ENCODE peak calls at places on chromosomes 5 and 9, in six cellular contexts. One of them, this sample, is unnamed. For H3K4me1, the result is how much of the 10 kb centered on the place peaks cover.

GRCh38 chr5:168292783-168293696 is 1.6 kb downstream of the WWC1 start:
- DNase-seq in A549: no peak
- DNase-seq in CD8-positive, alpha-beta T cell: no peak
- DNase-seq in OCI-LY7: no peak
- DNase-seq in suprapubic skin: no peak
- DNase-seq in neural progenitor cell: no peak
- DNase-seq in this sample: no peak

GRCh38 chr5:98993512-98993911 is 64.7 kb upstream of the CHD1 start:
- DNase-seq in neural progenitor cell: peak
- DNase-seq in OCI-LY7: no peak
- DNase-seq in CD8-positive, alpha-beta T cell: no peak
- DNase-seq in suprapubic skin: no peak
- DNase-seq in A549: no peak
- DNase-seq in this sample: no peak

GRCh38 chr5:169107316-169107715 is 193.6 kb downstream of the SLIT3 start:
- DNase-seq in OCI-LY7: no peak
- DNase-seq in neural progenitor cell: no peak
- DNase-seq in CD8-positive, alpha-beta T cell: no peak
- DNase-seq in A549: no peak
- DNase-seq in suprapubic skin: no peak
- DNase-seq in this sample: no peak

GRCh38 chr9:102253099-102253498 is 514.7 kb upstream of the GRIN3A start:
- DNase-seq in neural progenitor cell: no peak
- DNase-seq in suprapubic skin: no peak
- DNase-seq in OCI-LY7: no peak
- DNase-seq in A549: no peak
- DNase-seq in CD8-positive, alpha-beta T cell: no peak
- DNase-seq in this sample: no peak

GRCh38 chr5:57891443-57891842 is 408.8 kb upstream of the ACTBL2 start:
- DNase-seq in suprapubic skin: no peak
- DNase-seq in A549: no peak
- DNase-seq in neural progenitor cell: no peak
- DNase-seq in CD8-positive, alpha-beta T cell: no peak
- DNase-seq in OCI-LY7: no peak
- DNase-seq in this sample: no peak

GRCh38 chr5:178551059-178551458 is 39.1 kb downstream of the COL23A1 start:
- DNase-seq in OCI-LY7: peak
- DNase-seq in CD8-positive, alpha-beta T cell: no peak
- DNase-seq in neural progenitor cell: no peak
- DNase-seq in suprapubic skin: no peak
- DNase-seq in A549: peak
- DNase-seq in this sample: no peak

GRCh38 chr9:116112236-116112635 is 41.4 kb upstream of the PAPPA start:
- DNase-seq in OCI-LY7: peak
- DNase-seq in CD8-positive, alpha-beta T cell: no peak
- DNase-seq in A549: no peak
- DNase-seq in suprapubic skin: no peak
- DNase-seq in neural progenitor cell: no peak
- DNase-seq in this sample: no peak

GRCh38 chr5:163912023-163912422 is 406.6 kb downstream of the MAT2B start:
- DNase-seq in suprapubic skin: no peak
- DNase-seq in OCI-LY7: no peak
- DNase-seq in A549: no peak
- DNase-seq in neural progenitor cell: no peak
- DNase-seq in CD8-positive, alpha-beta T cell: no peak
- DNase-seq in this sample: no peak

GRCh38 chr5:30693326-30693725 is 500.2 kb upstream of the CDH6 start:
- DNase-seq in OCI-LY7: no peak
- DNase-seq in CD8-positive, alpha-beta T cell: no peak
- DNase-seq in A549: no peak
- DNase-seq in neural progenitor cell: no peak
- DNase-seq in suprapubic skin: no peak
- DNase-seq in this sample: no peak

GRCh38 chr5:19855031-19855430 is 133.0 kb downstream of the CDH18 start:
- DNase-seq in OCI-LY7: no peak
- DNase-seq in A549: no peak
- DNase-seq in CD8-positive, alpha-beta T cell: no peak
- DNase-seq in suprapubic skin: no peak
- DNase-seq in neural progenitor cell: no peak
- DNase-seq in this sample: no peak

GRCh38 chr9:85067792-85068191 is 398.3 kb downstream of the NTRK2 start:
- DNase-seq in suprapubic skin: no peak
- DNase-seq in A549: no peak
- DNase-seq in CD8-positive, alpha-beta T cell: no peak
- DNase-seq in OCI-LY7: no peak
- DNase-seq in neural progenitor cell: no peak
- DNase-seq in this sample: no peak

GRCh38 chr5:62982348-62982747 is 403.7 kb downstream of the LRRC70 start:
- DNase-seq in CD8-positive, alpha-beta T cell: no peak
- DNase-seq in OCI-LY7: no peak
- DNase-seq in neural progenitor cell: peak
- DNase-seq in A549: no peak
- DNase-seq in suprapubic skin: no peak
- DNase-seq in this sample: no peak

GRCh38 chr9:128149001-128149701 is at the start of gene LCN2:
- DNase-seq in neural progenitor cell: no peak
- DNase-seq in suprapubic skin: peak
- DNase-seq in A549: peak
- DNase-seq in OCI-LY7: no peak
- DNase-seq in CD8-positive, alpha-beta T cell: no peak
- DNase-seq in this sample: no peak

GRCh38 chr5:66139313-66139712 is 4.8 kb upstream of the SREK1 start:
- DNase-seq in neural progenitor cell: no peak
- DNase-seq in A549: no peak
- DNase-seq in CD8-positive, alpha-beta T cell: no peak
- DNase-seq in suprapubic skin: no peak
- DNase-seq in OCI-LY7: no peak
- DNase-seq in this sample: no peak
- H3K4me1 ChIP-seq in neural progenitor cell: under half
- H3K4me1 ChIP-seq in A549: under half
- H3K4me1 ChIP-seq in CD8-positive, alpha-beta T cell: under half
- H3K4me1 ChIP-seq in suprapubic skin: under half
- H3K4me1 ChIP-seq in OCI-LY7: under half
- H3K4me1 ChIP-seq in this sample: under half

GRCh38 chr5:133994990-133995333 is 9.8 kb downstream of the VDAC1 start:
- DNase-seq in neural progenitor cell: no peak
- DNase-seq in OCI-LY7: no peak
- DNase-seq in suprapubic skin: peak
- DNase-seq in CD8-positive, alpha-beta T cell: no peak
- DNase-seq in A549: no peak
- DNase-seq in this sample: no peak

GRCh38 chr5:133995341-133995740 is 9.4 kb downstream of the VDAC1 start:
- DNase-seq in suprapubic skin: peak
- DNase-seq in OCI-LY7: no peak
- DNase-seq in CD8-positive, alpha-beta T cell: no peak
- DNase-seq in A549: no peak
- DNase-seq in neural progenitor cell: no peak
- DNase-seq in this sample: no peak

GRCh38 chr5:133998807-133999206 is 6.0 kb downstream of the VDAC1 start:
- DNase-seq in suprapubic skin: no peak
- DNase-seq in A549: no peak
- DNase-seq in CD8-positive, alpha-beta T cell: no peak
- DNase-seq in OCI-LY7: no peak
- DNase-seq in neural progenitor cell: no peak
- DNase-seq in this sample: no peak

GRCh38 chr5:133995903-133996563 is 8.7 kb downstream of the VDAC1 start:
- DNase-seq in suprapubic skin: peak
- DNase-seq in neural progenitor cell: no peak
- DNase-seq in A549: no peak
- DNase-seq in CD8-positive, alpha-beta T cell: no peak
- DNase-seq in OCI-LY7: no peak
- DNase-seq in this sample: no peak

DNA sequence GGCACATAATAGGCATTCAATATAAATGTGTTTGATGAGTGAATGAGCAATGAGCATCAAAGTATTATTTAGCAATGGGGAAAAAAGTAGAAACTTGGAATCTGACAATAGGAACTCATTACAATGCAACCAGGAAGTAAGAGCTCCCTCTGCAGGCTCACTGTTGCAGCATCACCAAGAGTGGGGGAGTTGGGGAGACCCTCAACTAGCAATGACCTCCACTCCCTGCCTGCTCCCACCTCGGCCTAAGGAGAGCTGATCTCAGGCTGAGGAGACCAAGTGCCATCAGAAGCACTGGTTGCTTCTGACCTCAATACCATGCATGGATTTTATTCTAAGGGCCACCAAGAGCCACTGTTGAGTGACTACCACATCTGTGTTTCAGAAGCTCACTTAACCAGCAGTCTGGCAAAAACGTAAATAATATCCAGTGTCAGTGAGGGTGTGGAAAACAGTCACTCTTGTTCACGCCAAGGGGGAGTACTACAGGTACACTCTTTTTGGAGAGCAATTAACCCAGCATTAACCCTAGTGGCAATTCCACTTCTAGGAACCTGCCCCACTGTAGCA is 8.0 kb downstream of the VDAC1 start:
- DNase-seq in A549: no peak
- DNase-seq in OCI-LY7: peak
- DNase-seq in CD8-positive, alpha-beta T cell: no peak
- DNase-seq in suprapubic skin: peak
- DNase-seq in neural progenitor cell: peak
- DNase-seq in this sample: no peak
- TF ChIP-seq CTCF in A549: peak
- TF ChIP-seq CTCF in OCI-LY7: peak
- TF ChIP-seq CTCF in CD8-positive, alpha-beta T cell: peak
- TF ChIP-seq CTCF in suprapubic skin: peak
- TF ChIP-seq CTCF in neural progenitor cell: peak
- TF ChIP-seq CTCF in this sample: no peak

DNA sequence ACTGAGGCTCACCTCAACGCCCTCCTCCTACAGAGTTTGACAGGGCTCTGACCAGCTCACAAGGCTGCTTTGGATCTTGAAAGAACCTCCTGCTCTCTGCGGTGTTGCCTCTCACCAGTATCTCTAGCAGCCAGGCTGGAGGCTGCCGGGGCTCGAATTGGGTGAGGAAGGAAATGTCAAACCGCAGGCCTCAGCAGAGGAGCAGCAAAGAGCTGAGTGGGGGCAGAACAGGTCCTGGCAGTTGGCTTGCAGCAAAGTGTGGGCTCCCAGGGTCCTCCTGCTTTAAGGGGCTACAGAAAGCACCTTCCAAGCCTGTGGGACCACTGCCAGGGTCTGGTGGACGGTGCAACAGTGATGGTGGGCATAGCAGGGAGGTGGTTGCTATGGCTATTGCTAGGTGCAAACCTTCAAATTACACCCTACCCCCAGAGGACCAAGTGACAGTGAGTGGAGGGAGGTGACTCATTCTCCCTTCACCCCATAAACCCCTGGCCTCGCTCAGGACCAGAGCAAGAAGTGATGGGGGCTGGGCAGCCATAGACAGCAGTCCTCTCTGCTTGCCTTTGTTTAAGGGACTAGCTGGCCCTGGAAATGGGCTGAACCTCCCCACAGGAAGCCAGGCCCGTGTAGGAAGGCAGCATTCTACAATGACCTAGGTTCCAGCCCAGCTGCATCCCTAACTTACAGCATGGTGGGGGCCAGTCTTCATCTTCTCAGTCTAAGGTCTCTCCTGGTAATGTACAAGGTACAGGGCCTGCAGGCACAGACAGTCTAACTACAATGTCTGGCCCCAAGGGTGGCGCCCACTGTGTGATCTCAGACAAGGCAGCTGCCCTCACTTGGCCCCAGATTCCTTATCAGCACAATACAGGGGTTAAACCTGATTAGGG is 18.7 kb downstream of the LCP2 start:
- DNase-seq in A549: no peak
- DNase-seq in suprapubic skin: no peak
- DNase-seq in OCI-LY7: peak
- DNase-seq in CD8-positive, alpha-beta T cell: peak
- DNase-seq in neural progenitor cell: peak
- DNase-seq in this sample: peak
- H3K4me1 ChIP-seq in A549: under half
- H3K4me1 ChIP-seq in suprapubic skin: under half
- H3K4me1 ChIP-seq in OCI-LY7: under half
- H3K4me1 ChIP-seq in CD8-positive, alpha-beta T cell: half or more
- H3K4me1 ChIP-seq in neural progenitor cell: under half
- H3K4me1 ChIP-seq in this sample: under half

GRCh38 chr5:157323107-157323706 is 57.3 kb downstream of the CYFIP2 start:
- DNase-seq in CD8-positive, alpha-beta T cell: no peak
- DNase-seq in suprapubic skin: no peak
- DNase-seq in A549: no peak
- DNase-seq in OCI-LY7: no peak
- DNase-seq in neural progenitor cell: no peak
- DNase-seq in this sample: peak
- TF ChIP-seq CTCF in CD8-positive, alpha-beta T cell: peak
- TF ChIP-seq CTCF in suprapubic skin: no peak
- TF ChIP-seq CTCF in A549: no peak
- TF ChIP-seq CTCF in OCI-LY7: peak
- TF ChIP-seq CTCF in neural progenitor cell: peak
- TF ChIP-seq CTCF in this sample: peak

GRCh38 chr5:116042375-116042774 is 10.1 kb downstream of the ARL14EPL start:
- DNase-seq in neural progenitor cell: no peak
- DNase-seq in CD8-positive, alpha-beta T cell: no peak
- DNase-seq in A549: no peak
- DNase-seq in suprapubic skin: no peak
- DNase-seq in OCI-LY7: no peak
- DNase-seq in this sample: no peak

GRCh38 chr5:116032991-116033390 is 719 bp downstream of the ARL14EPL start:
- DNase-seq in OCI-LY7: no peak
- DNase-seq in neural progenitor cell: no peak
- DNase-seq in CD8-positive, alpha-beta T cell: no peak
- DNase-seq in A549: no peak
- DNase-seq in suprapubic skin: no peak
- DNase-seq in this sample: no peak

GRCh38 chr5:116038817-116039216 is 6.5 kb downstream of the ARL14EPL start:
- DNase-seq in CD8-positive, alpha-beta T cell: no peak
- DNase-seq in OCI-LY7: peak
- DNase-seq in suprapubic skin: no peak
- DNase-seq in neural progenitor cell: no peak
- DNase-seq in A549: no peak
- DNase-seq in this sample: no peak

GRCh38 chr5:116035123-116035522 is 2.9 kb downstream of the ARL14EPL start:
- DNase-seq in neural progenitor cell: no peak
- DNase-seq in suprapubic skin: no peak
- DNase-seq in OCI-LY7: no peak
- DNase-seq in A549: no peak
- DNase-seq in CD8-positive, alpha-beta T cell: no peak
- DNase-seq in this sample: no peak

GRCh38 chr5:116037236-116037822 is 5.1 kb downstream of the ARL14EPL start:
- DNase-seq in neural progenitor cell: no peak
- DNase-seq in CD8-positive, alpha-beta T cell: no peak
- DNase-seq in suprapubic skin: no peak
- DNase-seq in A549: peak
- DNase-seq in OCI-LY7: no peak
- DNase-seq in this sample: no peak
- H3K4me1 ChIP-seq in neural progenitor cell: under half
- H3K4me1 ChIP-seq in CD8-positive, alpha-beta T cell: under half
- H3K4me1 ChIP-seq in suprapubic skin: under half
- H3K4me1 ChIP-seq in A549: under half
- H3K4me1 ChIP-seq in OCI-LY7: under half
- H3K4me1 ChIP-seq in this sample: under half

This sample was measured in ascending aorta.